ENCODE peak calls at places on chromosomes 6 and 20, in ten cellular contexts. C is NCI-H524; X is activated T-cell treated with anti-CD3 and anti-CD28 coated beads, Interleukin-2, amount 50 U/mL, for 1 hour; F is stimulated activated CD4-positive, alpha-beta T cell treated with anti-CD3 and anti-CD28 coated beads, Interleukin-4, amount 100 ng/mL, for 48 hours; Q is neural crest cell; V is effector CD4-positive, alpha-beta T cell; N is neural progenitor cell; T is amniotic epithelial cell; P is heart right ventricle; O is SK-N-SH. K is an unnamed sample.
A peak's percentile ranks its signal among the peaks of the same experiment; 100 is the strongest.

GRCh38 chr20:24297928-24298327 is 171.5 kb upstream of the SYNDIG1 start:
- DNase-seq in C (no peak), P (no peak), T (no peak), X (no peak), N (peak; percentile 9), F (no peak), V (no peak), Q (no peak), O (no peak), K (no peak)

GRCh38 chr20:3551681-3552434 is 81.0 kb downstream of the ATRN start:
- DNase-seq in X (no peak), V (no peak), T (peak; percentile 33), C (no peak), O (no peak), P (no peak), N (no peak), F (no peak), Q (no peak), K (peak; percentile 27)

GRCh38 chr6:43456737-43457126 is 1.4 kb upstream of the DLK2 start:
- DNase-seq in T (no peak), V (no peak), C (no peak), N (no peak), Q (no peak), X (no peak), O (no peak), P (no peak), F (no peak), K (no peak)

GRCh38 chr6:14344486-14344885 is 226.9 kb downstream of the CD83 start:
- DNase-seq in C (no peak), V (no peak), N (no peak), O (no peak), Q (no peak), T (no peak), P (no peak), X (no peak), F (no peak), K (no peak)

GRCh38 chr6:34350100-34350936 is 42.2 kb downstream of the NUDT3 start:
- DNase-seq in Q (no peak), N (no peak), X (no peak), T (peak; percentile 81), O (peak; percentile 65), V (no peak), P (no peak), F (no peak), C (peak; percentile 73), K (no peak)

GRCh38 chr20:8074931-8075330 is 55.4 kb upstream of the TMX4 start:
- DNase-seq in N (no peak), Q (no peak), X (no peak), T (peak; percentile 96), F (no peak), P (no peak), O (no peak), V (no peak), C (no peak), K (no peak)

GRCh38 chr6:130105996-130106704 is 87.8 kb downstream of the L3MBTL3 start:
- DNase-seq in Q (no peak), P (no peak), V (no peak), O (no peak), T (no peak), F (no peak), N (no peak), C (no peak), X (no peak), K (no peak)

GRCh38 chr6:117674503-117674902 is 766 bp upstream of the NUS1 start:
- DNase-seq in F (no peak), X (no peak), O (no peak), N (no peak), Q (no peak), C (peak; percentile 2), T (no peak), V (no peak), P (no peak), K (no peak)

GRCh38 chr6:46347669-46348068 is 143.6 kb downstream of the RCAN2 start:
- DNase-seq in Q (no peak), C (no peak), T (no peak), F (no peak), N (no peak), X (no peak), O (no peak), P (no peak), V (no peak), K (no peak)

GRCh38 chr20:21100590-21101452 is 5.3 kb downstream of the LINC00237 start:
- DNase-seq in X (peak; percentile 43), N (peak; percentile 91), Q (peak; percentile 32), O (peak; percentile 52), C (peak; percentile 24), F (no peak), T (no peak), V (no peak), P (no peak), K (no peak)

GRCh38 chr6:11062715-11063114 is 18.6 kb upstream of the ELOVL2 start:
- DNase-seq in Q (no peak), O (no peak), P (no peak), T (no peak), F (no peak), N (no peak), C (no peak), V (no peak), X (no peak), K (no peak)

GRCh38 chr20:10061641-10062040 is 26.9 kb downstream of the ANKEF1 start:
- DNase-seq in V (no peak), F (no peak), N (no peak), T (no peak), O (no peak), Q (no peak), C (peak; percentile 85), X (no peak), P (no peak), K (no peak)

GRCh38 chr20:47181056-47181862 is 175.2 kb downstream of the ZMYND8 start:
- DNase-seq in C (no peak), V (no peak), N (peak; percentile 36), F (no peak), P (no peak), T (peak; percentile 90), X (no peak), O (peak; percentile 45), Q (no peak), K (peak; percentile 83)

GRCh38 chr6:6003334-6004146 is 3.2 kb downstream of the NRN1 start:
- DNase-seq in V (no peak), Q (peak; percentile 31), O (peak; percentile 72), X (peak; percentile 50), C (peak; percentile 26), P (peak; percentile 47), N (peak; percentile 85), F (no peak), T (no peak), K (no peak)

GRCh38 chr6:62367601-62368000 is 81.6 kb upstream of the KHDRBS2 start:
- DNase-seq in O (no peak), C (no peak), V (no peak), X (no peak), P (no peak), N (no peak), Q (no peak), T (no peak), F (no peak), K (no peak)

GRCh38 chr6:83411731-83412130 is 19.1 kb downstream of the ME1 start:
- DNase-seq in O (no peak), C (no peak), N (no peak), V (no peak), F (no peak), X (no peak), P (no peak), T (no peak), Q (no peak), K (no peak)

GRCh38 chr6:145865175-145865574 is 50.6 kb upstream of the FBXO30 start:
- DNase-seq in O (no peak), C (no peak), P (no peak), X (no peak), N (peak; percentile 19), F (no peak), Q (no peak), V (no peak), T (no peak), K (no peak)

GRCh38 chr20:39110819-39111136 is 148.6 kb downstream of the DHX35 start:
- DNase-seq in F (no peak), V (no peak), Q (no peak), C (no peak), T (no peak), P (no peak), N (no peak), O (no peak), X (no peak), K (no peak)

GRCh38 chr6:42742116-42742894 is 3.6 kb downstream of the TBCC start:
- DNase-seq in V (no peak), P (no peak), F (no peak), Q (no peak), T (peak; percentile 90), X (no peak), N (no peak), O (peak; percentile 47), C (peak; percentile 92), K (peak; percentile 51)

GRCh38 chr20:41998539-41999341 is 380.6 kb upstream of the CHD6 start:
- DNase-seq in V (no peak), C (no peak), F (no peak), O (no peak), X (no peak), T (no peak), P (no peak), Q (no peak), N (no peak), K (no peak)

GRCh38 chr6:117265425-117266266 is at the start of gene VGLL2:
- DNase-seq in O (peak; percentile 55), C (peak; percentile 61), X (no peak), T (peak; percentile 44), F (no peak), N (peak; percentile 87), Q (peak; percentile 51), V (no peak), P (no peak), K (no peak)

GRCh38 chr20:17680128-17680835 is 1.8 kb downstream of the RRBP1 start:
- DNase-seq in F (no peak), P (peak; percentile 42), V (no peak), N (peak; percentile 35), Q (peak; percentile 7), T (peak; percentile 74), O (no peak), X (no peak), C (no peak), K (peak; percentile 59)

GRCh38 chr6:3317741-3318211 is 59.0 kb downstream of the PSMG4 start:
- DNase-seq in T (no peak), N (no peak), V (no peak), Q (no peak), O (no peak), X (no peak), P (no peak), C (no peak), F (no peak), K (no peak)

GRCh38 chr20:5642155-5642981 is 107.8 kb upstream of the SHLD1 start:
- DNase-seq in O (no peak), X (no peak), N (no peak), C (no peak), V (no peak), T (peak; percentile 50), P (peak; percentile 25), F (no peak), Q (no peak), K (no peak)

GRCh38 chr6:71886184-71887005 is at the start of gene RIMS1:
- DNase-seq in Q (peak; percentile 64), X (no peak), F (no peak), P (no peak), T (no peak), C (no peak), V (no peak), N (peak; percentile 84), O (peak; percentile 85), K (no peak)

GRCh38 chr6:6834356-6835342 is 246.1 kb downstream of the LY86 start:
- DNase-seq in T (no peak), N (no peak), Q (no peak), O (no peak), X (no peak), C (peak; percentile 75), V (no peak), P (peak; percentile 24), F (no peak), K (no peak)

GRCh38 chr6:34273242-34273805 is 24.5 kb upstream of the SMIM29 start:
- DNase-seq in N (no peak), X (no peak), F (no peak), O (peak; percentile 64), V (no peak), Q (no peak), C (no peak), T (peak; percentile 85), P (peak; percentile 73), K (no peak)

GRCh38 chr6:21367649-21368154 is 225.8 kb upstream of the SOX4 start:
- DNase-seq in P (no peak), V (no peak), C (no peak), X (no peak), O (no peak), Q (no peak), T (no peak), F (no peak), N (no peak), K (no peak)

K was measured in RCC 7860.